ENCODE peak calls at places on chromosomes 5 and 9, in eight cellular contexts. W is fibroblast of lung; V is IMR-90; O is NCI-H1092 treated with DMSO at 0.1 percent for 48 hours; F is upper lobe of right lung; X is CD4-positive, alpha-beta T cell; E is SK-MEL-5; G is fibroblast of gingiva. N is an unnamed sample.

GRCh38 chr5:53211799-53212198 is 102.2 kb upstream of the MOCS2 start:
- DNase-seq in W (peak), V (peak), O (no peak), F (no peak), X (no peak), E (no peak), G (no peak), N (no peak)

GRCh38 chr5:10588779-10589447 is 25.0 kb downstream of the ANKRD33B start:
- DNase-seq in W (no peak), V (no peak), O (no peak), F (no peak), X (no peak), E (no peak), G (no peak), N (no peak)

GRCh38 chr5:100840364-100840763 is 62.7 kb downstream of the ST8SIA4 start:
- DNase-seq in W (peak), V (peak), O (no peak), F (no peak), X (no peak), E (peak), G (peak), N (no peak)

GRCh38 chr9:98862936-98863335 is 55.5 kb downstream of the GALNT12 start:
- DNase-seq in W (no peak), V (no peak), O (no peak), F (no peak), X (no peak), E (no peak), G (no peak), N (no peak)

GRCh38 chr9:137402752-137403151 is 20.2 kb downstream of the EXD3 start:
- DNase-seq in W (no peak), V (no peak), O (no peak), F (no peak), X (no peak), E (no peak), G (no peak), N (no peak)

GRCh38 chr9:28808042-28808441 is 1234.8 kb upstream of the C9orf72 start:
- DNase-seq in W (peak), V (no peak), O (no peak), F (no peak), X (no peak), E (peak), G (no peak), N (no peak)

GRCh38 chr5:117829646-117830045 is 1158.7 kb downstream of the DTWD2 start:
- DNase-seq in W (no peak), V (no peak), O (no peak), F (no peak), X (no peak), E (no peak), G (no peak), N (no peak)

GRCh38 chr9:91162784-91163440 is 198.8 kb downstream of the AUH start:
- DNase-seq in W (peak), V (no peak), O (no peak), F (peak), X (no peak), E (no peak), G (peak), N (no peak)

GRCh38 chr9:99416007-99416406 is 193.9 kb downstream of the SEC61B start:
- DNase-seq in W (peak), V (peak), O (no peak), F (no peak), X (no peak), E (no peak), G (peak), N (no peak)

GRCh38 chr5:35671516-35671915 is 53.9 kb downstream of the SPEF2 start:
- DNase-seq in W (peak), V (no peak), O (no peak), F (no peak), X (no peak), E (no peak), G (no peak), N (no peak)

GRCh38 chr5:171470420-171470819 is 51.0 kb downstream of the FGF18 start:
- DNase-seq in W (no peak), V (no peak), O (no peak), F (no peak), X (no peak), E (no peak), G (no peak), N (no peak)

GRCh38 chr5:54443264-54443663 is 12.2 kb upstream of the HSPB3 start:
- DNase-seq in W (peak), V (peak), O (peak), F (no peak), X (no peak), E (peak), G (peak), N (no peak)

GRCh38 chr9:95185931-95186330 is 131.6 kb downstream of the FANCC start:
- DNase-seq in W (no peak), V (no peak), O (no peak), F (no peak), X (no peak), E (no peak), G (no peak), N (no peak)

GRCh38 chr5:178424141-178424855 is 165.9 kb downstream of the COL23A1 start:
- DNase-seq in W (no peak), V (no peak), O (no peak), F (no peak), X (no peak), E (no peak), G (no peak), N (no peak)

GRCh38 chr9:75895112-75895511 is 4.6 kb downstream of the PCSK5 start:
- DNase-seq in W (no peak), V (no peak), O (no peak), F (no peak), X (no peak), E (no peak), G (no peak), N (no peak)

GRCh38 chr9:127976498-127976897 is 4.3 kb downstream of the EEIG1 start:
- DNase-seq in W (no peak), V (no peak), O (peak), F (peak), X (peak), E (no peak), G (no peak), N (peak)

GRCh38 chr9:80595192-80595591 is 1023.4 kb downstream of the TLE4 start:
- DNase-seq in W (no peak), V (no peak), O (no peak), F (no peak), X (no peak), E (no peak), G (no peak), N (no peak)

GRCh38 chr5:72378636-72379289 is 58.6 kb downstream of the PTCD2 start:
- DNase-seq in W (peak), V (peak), O (peak), F (no peak), X (no peak), E (peak), G (peak), N (no peak)

GRCh38 chr5:12292610-12293204 is 388.5 kb upstream of the CTNND2 start:
- DNase-seq in W (peak), V (no peak), O (no peak), F (no peak), X (no peak), E (peak), G (no peak), N (no peak)

GRCh38 chr9:131398204-131398603 is 4.3 kb downstream of the PRRC2B start:
- DNase-seq in W (peak), V (no peak), O (no peak), F (no peak), X (peak), E (no peak), G (no peak), N (no peak)

GRCh38 chr5:126806-127205 is 34.8 kb downstream of the PLEKHG4B start:
- DNase-seq in W (no peak), V (no peak), O (no peak), F (no peak), X (no peak), E (no peak), G (no peak), N (no peak)

GRCh38 chr5:130965342-130965741 is 199.7 kb downstream of the HINT1 start:
- DNase-seq in W (no peak), V (no peak), O (no peak), F (no peak), X (no peak), E (no peak), G (no peak), N (no peak)

N was measured in left lobe of liver.